ENCODE peak calls at places on chromosome 3, in ten cellular contexts. One of them, this sample, is unnamed. For H3K4me1, the result is how much of the 10 kb centered on the place peaks cover.

GRCh38 chr3:36677331-36678007 is 86.9 kb downstream of the DCLK3 start:
- DNase-seq in A673: peak
- DNase-seq in GM23248: peak
- DNase-seq in lower lobe of right lung: no peak
- DNase-seq in NT2/D1: no peak
- DNase-seq in left lung: no peak
- DNase-seq in tibial nerve: no peak
- DNase-seq in A549: peak
- DNase-seq in CD8-positive, alpha-beta memory T cell: no peak
- DNase-seq in HepG2: peak
- DNase-seq in this sample: no peak

GRCh38 chr3:53807117-53807521 is 39.1 kb downstream of the CHDH start:
- DNase-seq in A549: no peak
- DNase-seq in NT2/D1: no peak
- DNase-seq in CD8-positive, alpha-beta memory T cell: no peak
- DNase-seq in left lung: no peak
- DNase-seq in tibial nerve: no peak
- DNase-seq in HepG2: no peak
- DNase-seq in lower lobe of right lung: no peak
- DNase-seq in GM23248: no peak
- DNase-seq in A673: no peak
- DNase-seq in this sample: no peak

GRCh38 chr3:156240642-156241041 is 120.3 kb downstream of the KCNAB1 start:
- DNase-seq in CD8-positive, alpha-beta memory T cell: no peak
- DNase-seq in left lung: no peak
- DNase-seq in A549: no peak
- DNase-seq in tibial nerve: no peak
- DNase-seq in A673: peak
- DNase-seq in GM23248: no peak
- DNase-seq in NT2/D1: no peak
- DNase-seq in lower lobe of right lung: no peak
- DNase-seq in HepG2: no peak
- DNase-seq in this sample: no peak

GRCh38 chr3:32421991-32422859 is 30.6 kb downstream of the CMTM7 start:
- DNase-seq in A549: peak
- DNase-seq in lower lobe of right lung: peak
- DNase-seq in A673: peak
- DNase-seq in tibial nerve: peak
- DNase-seq in HepG2: no peak
- DNase-seq in CD8-positive, alpha-beta memory T cell: no peak
- DNase-seq in left lung: peak
- DNase-seq in NT2/D1: no peak
- DNase-seq in GM23248: peak
- DNase-seq in this sample: peak

GRCh38 chr3:153513236-153513635 is 351.2 kb downstream of the RAP2B start:
- DNase-seq in A549: peak
- DNase-seq in left lung: no peak
- DNase-seq in A673: peak
- DNase-seq in CD8-positive, alpha-beta memory T cell: no peak
- DNase-seq in lower lobe of right lung: no peak
- DNase-seq in GM23248: peak
- DNase-seq in HepG2: peak
- DNase-seq in NT2/D1: peak
- DNase-seq in tibial nerve: no peak
- DNase-seq in this sample: no peak

GRCh38 chr3:148087601-148088371 is 609.9 kb upstream of the AGTR1 start:
- DNase-seq in lower lobe of right lung: no peak
- DNase-seq in GM23248: no peak
- DNase-seq in A549: no peak
- DNase-seq in CD8-positive, alpha-beta memory T cell: no peak
- DNase-seq in HepG2: no peak
- DNase-seq in tibial nerve: no peak
- DNase-seq in A673: no peak
- DNase-seq in NT2/D1: no peak
- DNase-seq in left lung: no peak
- DNase-seq in this sample: no peak

GRCh38 chr3:908839-909238 is 184.0 kb upstream of the CNTN6 start:
- DNase-seq in lower lobe of right lung: no peak
- DNase-seq in HepG2: no peak
- DNase-seq in NT2/D1: peak
- DNase-seq in CD8-positive, alpha-beta memory T cell: no peak
- DNase-seq in GM23248: peak
- DNase-seq in tibial nerve: no peak
- DNase-seq in A549: no peak
- DNase-seq in left lung: no peak
- DNase-seq in A673: peak
- DNase-seq in this sample: no peak

GRCh38 chr3:45029216-45029615 is 3.1 kb downstream of the CLEC3B start:
- DNase-seq in tibial nerve: no peak
- DNase-seq in A549: no peak
- DNase-seq in HepG2: no peak
- DNase-seq in A673: no peak
- DNase-seq in NT2/D1: no peak
- DNase-seq in lower lobe of right lung: no peak
- DNase-seq in GM23248: no peak
- DNase-seq in CD8-positive, alpha-beta memory T cell: no peak
- DNase-seq in left lung: no peak
- DNase-seq in this sample: no peak

GRCh38 chr3:32469151-32469874 is 33.3 kb downstream of the CMTM6 start:
- DNase-seq in HepG2: no peak
- DNase-seq in A673: no peak
- DNase-seq in tibial nerve: peak
- DNase-seq in CD8-positive, alpha-beta memory T cell: no peak
- DNase-seq in lower lobe of right lung: no peak
- DNase-seq in NT2/D1: no peak
- DNase-seq in A549: no peak
- DNase-seq in left lung: no peak
- DNase-seq in GM23248: peak
- DNase-seq in this sample: no peak

GRCh38 chr3:70832035-70832795 is 519.8 kb upstream of the MDFIC2 start:
- DNase-seq in HepG2: no peak
- DNase-seq in GM23248: peak
- DNase-seq in left lung: no peak
- DNase-seq in A549: no peak
- DNase-seq in CD8-positive, alpha-beta memory T cell: no peak
- DNase-seq in lower lobe of right lung: no peak
- DNase-seq in A673: no peak
- DNase-seq in tibial nerve: no peak
- DNase-seq in NT2/D1: no peak
- DNase-seq in this sample: no peak

GRCh38 chr3:184338538-184338945 is 1.1 kb downstream of the FAM131A start:
- DNase-seq in tibial nerve: peak
- DNase-seq in A673: peak
- DNase-seq in lower lobe of right lung: no peak
- DNase-seq in NT2/D1: no peak
- DNase-seq in left lung: peak
- DNase-seq in CD8-positive, alpha-beta memory T cell: no peak
- DNase-seq in HepG2: no peak
- DNase-seq in A549: no peak
- DNase-seq in GM23248: peak
- DNase-seq in this sample: peak

GRCh38 chr3:127613406-127613805 is 15.2 kb downstream of the MCM2 start:
- DNase-seq in tibial nerve: no peak
- DNase-seq in GM23248: peak
- DNase-seq in CD8-positive, alpha-beta memory T cell: no peak
- DNase-seq in A549: no peak
- DNase-seq in HepG2: no peak
- DNase-seq in left lung: no peak
- DNase-seq in NT2/D1: no peak
- DNase-seq in A673: no peak
- DNase-seq in lower lobe of right lung: peak
- DNase-seq in this sample: no peak

GRCh38 chr3:127544806-127545545 is 45.6 kb downstream of the TPRA1 start:
- DNase-seq in GM23248: no peak
- DNase-seq in HepG2: no peak
- DNase-seq in A549: no peak
- DNase-seq in lower lobe of right lung: peak
- DNase-seq in tibial nerve: no peak
- DNase-seq in A673: no peak
- DNase-seq in CD8-positive, alpha-beta memory T cell: no peak
- DNase-seq in left lung: peak
- DNase-seq in NT2/D1: no peak
- DNase-seq in this sample: no peak

GRCh38 chr3:43231276-43232000 is 54.9 kb upstream of the SNRK start:
- DNase-seq in NT2/D1: no peak
- DNase-seq in left lung: no peak
- DNase-seq in lower lobe of right lung: no peak
- DNase-seq in tibial nerve: no peak
- DNase-seq in CD8-positive, alpha-beta memory T cell: no peak
- DNase-seq in GM23248: peak
- DNase-seq in A673: peak
- DNase-seq in A549: no peak
- DNase-seq in HepG2: no peak
- DNase-seq in this sample: no peak

GRCh38 chr3:11582123-11582968 is 61.4 kb downstream of the VGLL4 start:
- DNase-seq in A673: peak
- DNase-seq in HepG2: no peak
- DNase-seq in GM23248: peak
- DNase-seq in lower lobe of right lung: no peak
- DNase-seq in A549: no peak
- DNase-seq in NT2/D1: no peak
- DNase-seq in tibial nerve: peak
- DNase-seq in CD8-positive, alpha-beta memory T cell: no peak
- DNase-seq in left lung: no peak
- DNase-seq in this sample: peak

GRCh38 chr3:38004415-38005075 is 14.0 kb downstream of the VILL start:
- DNase-seq in NT2/D1: peak
- DNase-seq in A673: peak
- DNase-seq in HepG2: peak
- DNase-seq in GM23248: peak
- DNase-seq in left lung: no peak
- DNase-seq in lower lobe of right lung: peak
- DNase-seq in tibial nerve: peak
- DNase-seq in A549: peak
- DNase-seq in CD8-positive, alpha-beta memory T cell: peak
- DNase-seq in this sample: peak

GRCh38 chr3:185527364-185527763 is 25.0 kb downstream of the LIPH start:
- DNase-seq in HepG2: peak
- DNase-seq in left lung: no peak
- DNase-seq in tibial nerve: no peak
- DNase-seq in A549: peak
- DNase-seq in lower lobe of right lung: no peak
- DNase-seq in NT2/D1: no peak
- DNase-seq in CD8-positive, alpha-beta memory T cell: no peak
- DNase-seq in A673: no peak
- DNase-seq in GM23248: no peak
- DNase-seq in this sample: no peak

GRCh38 chr3:119352235-119352634 is 58.1 kb downstream of the ARHGAP31 start:
- DNase-seq in CD8-positive, alpha-beta memory T cell: no peak
- DNase-seq in NT2/D1: no peak
- DNase-seq in HepG2: no peak
- DNase-seq in A673: no peak
- DNase-seq in tibial nerve: no peak
- DNase-seq in GM23248: peak
- DNase-seq in lower lobe of right lung: no peak
- DNase-seq in left lung: no peak
- DNase-seq in A549: no peak
- DNase-seq in this sample: no peak

GRCh38 chr3:58132850-58133249 is 77.9 kb downstream of the DNASE1L3 start:
- DNase-seq in CD8-positive, alpha-beta memory T cell: no peak
- DNase-seq in NT2/D1: no peak
- DNase-seq in GM23248: no peak
- DNase-seq in tibial nerve: no peak
- DNase-seq in A673: no peak
- DNase-seq in A549: no peak
- DNase-seq in left lung: no peak
- DNase-seq in HepG2: no peak
- DNase-seq in lower lobe of right lung: no peak
- DNase-seq in this sample: no peak
- H3K4me3 ChIP-seq in CD8-positive, alpha-beta memory T cell: no peak
- H3K4me3 ChIP-seq in NT2/D1: no peak
- H3K4me3 ChIP-seq in GM23248: no peak
- H3K4me3 ChIP-seq in tibial nerve: no peak
- H3K4me3 ChIP-seq in A673: no peak
- H3K4me3 ChIP-seq in A549: no peak
- H3K4me3 ChIP-seq in left lung: no peak
- H3K4me3 ChIP-seq in HepG2: no peak
- H3K4me3 ChIP-seq in lower lobe of right lung: no peak
- H3K4me3 ChIP-seq in this sample: no peak

DNA sequence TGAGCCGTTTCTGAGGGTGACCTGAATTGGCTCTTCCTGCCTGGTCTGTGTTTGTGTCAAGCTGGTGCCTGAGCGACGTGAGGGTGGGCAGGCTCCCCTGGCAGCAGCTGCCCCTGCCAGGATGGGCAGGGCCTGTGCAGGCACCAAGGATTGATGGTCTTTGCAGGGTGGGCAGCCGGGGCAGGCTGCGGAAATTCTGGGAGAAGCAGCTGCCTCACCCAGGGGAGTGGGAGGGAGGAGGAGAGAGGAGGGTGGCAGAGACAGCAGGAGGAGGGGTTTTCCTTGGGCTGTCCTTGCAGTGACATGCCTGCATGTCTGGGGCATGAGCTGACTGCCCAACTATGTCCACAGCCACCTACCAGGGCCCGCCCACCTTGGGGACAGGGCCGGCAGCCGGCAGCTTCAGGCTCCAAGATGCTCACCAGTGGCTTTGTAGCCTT is 27.9 kb upstream of the SLC6A6 start:
- DNase-seq in A673: no peak
- DNase-seq in HepG2: no peak
- DNase-seq in lower lobe of right lung: peak
- DNase-seq in A549: no peak
- DNase-seq in GM23248: no peak
- DNase-seq in CD8-positive, alpha-beta memory T cell: no peak
- DNase-seq in tibial nerve: no peak
- DNase-seq in NT2/D1: no peak
- DNase-seq in left lung: peak
- DNase-seq in this sample: peak
- H3K4me1 ChIP-seq in A673: under half
- H3K4me1 ChIP-seq in HepG2: under half
- H3K4me1 ChIP-seq in lower lobe of right lung: half or more
- H3K4me1 ChIP-seq in A549: under half
- H3K4me1 ChIP-seq in GM23248: under half
- H3K4me1 ChIP-seq in CD8-positive, alpha-beta memory T cell: under half
- H3K4me1 ChIP-seq in tibial nerve: under half
- H3K4me1 ChIP-seq in NT2/D1: under half
- H3K4me1 ChIP-seq in left lung: under half
- H3K4me1 ChIP-seq in this sample: half or more

DNA sequence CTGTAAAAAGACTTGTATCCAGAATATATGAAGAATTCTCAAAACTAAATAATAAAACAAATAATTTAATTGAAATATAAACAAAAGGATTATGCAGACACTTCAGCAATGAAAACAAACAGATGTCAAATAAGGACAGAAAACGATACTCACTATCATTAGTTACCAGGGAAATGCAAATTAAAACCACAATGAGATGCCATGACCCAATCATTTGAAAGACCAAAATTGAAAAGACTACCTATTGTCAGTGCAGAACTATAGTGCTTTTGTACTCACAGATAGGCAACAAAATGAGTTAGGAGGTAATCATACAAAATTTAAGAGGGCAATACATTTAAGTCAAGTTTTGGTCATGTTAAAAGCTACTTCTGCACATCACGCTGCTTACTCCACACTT is 31.6 kb upstream of the OR5K4 start:
- DNase-seq in NT2/D1: no peak
- DNase-seq in lower lobe of right lung: no peak
- DNase-seq in tibial nerve: no peak
- DNase-seq in HepG2: no peak
- DNase-seq in GM23248: no peak
- DNase-seq in A549: no peak
- DNase-seq in A673: no peak
- DNase-seq in left lung: no peak
- DNase-seq in CD8-positive, alpha-beta memory T cell: no peak
- DNase-seq in this sample: no peak
- H3K4me3 ChIP-seq in NT2/D1: no peak
- H3K4me3 ChIP-seq in lower lobe of right lung: no peak
- H3K4me3 ChIP-seq in tibial nerve: no peak
- H3K4me3 ChIP-seq in HepG2: no peak
- H3K4me3 ChIP-seq in GM23248: no peak
- H3K4me3 ChIP-seq in A549: no peak
- H3K4me3 ChIP-seq in A673: no peak
- H3K4me3 ChIP-seq in left lung: no peak
- H3K4me3 ChIP-seq in CD8-positive, alpha-beta memory T cell: no peak
- H3K4me3 ChIP-seq in this sample: no peak

GRCh38 chr3:51390186-51390585 is 899 bp upstream of the RBM15B start:
- DNase-seq in A673: no peak
- DNase-seq in left lung: no peak
- DNase-seq in lower lobe of right lung: no peak
- DNase-seq in CD8-positive, alpha-beta memory T cell: no peak
- DNase-seq in tibial nerve: no peak
- DNase-seq in HepG2: no peak
- DNase-seq in NT2/D1: no peak
- DNase-seq in GM23248: no peak
- DNase-seq in A549: no peak
- DNase-seq in this sample: no peak
- H3K4me1 ChIP-seq in A673: under half
- H3K4me1 ChIP-seq in left lung: under half
- H3K4me1 ChIP-seq in lower lobe of right lung: half or more
- H3K4me1 ChIP-seq in CD8-positive, alpha-beta memory T cell: half or more
- H3K4me1 ChIP-seq in tibial nerve: under half
- H3K4me1 ChIP-seq in HepG2: half or more
- H3K4me1 ChIP-seq in NT2/D1: under half
- H3K4me1 ChIP-seq in GM23248: under half
- H3K4me1 ChIP-seq in A549: under half
- H3K4me1 ChIP-seq in this sample: half or more

This sample was measured in psoas muscle.